ENCODE peak calls at places on chromosomes 13 and 19, in seven cellular contexts. B, C, N, W, S, F and D are unnamed samples.

GRCh38 chr19:8251025-8251472 is 41.9 kb downstream of the CERS4 start:
- DNase-seq in C (peak; percentile 82), W (no peak), F (no peak), B (peak; percentile 73), N (no peak), S (peak; percentile 66), D (peak; percentile 81)

GRCh38 chr13:79459906-79460305 is 21.0 kb upstream of the NDFIP2 start:
- DNase-seq in C (no peak), B (no peak), F (no peak), S (no peak), N (no peak), W (no peak), D (no peak)

GRCh38 chr13:93984070-93984469 is 495.4 kb downstream of the DCT start:
- DNase-seq in N (no peak), C (no peak), F (no peak), W (no peak), S (no peak), B (no peak), D (no peak)

GRCh38 chr19:16203256-16204004 is 5.7 kb downstream of the AP1M1 start:
- DNase-seq in W (no peak), B (no peak), F (no peak), S (no peak), C (no peak), N (no peak), D (no peak)

GRCh38 chr13:45108716-45109706 is 11.3 kb upstream of the GTF2F2 start:
- DNase-seq in S (no peak), B (no peak), N (no peak), F (peak; percentile 74), C (no peak), W (no peak), D (no peak)

GRCh38 chr19:37975071-37975470 is 68.1 kb downstream of the SIPA1L3 start:
- DNase-seq in S (no peak), W (no peak), N (no peak), C (no peak), F (no peak), B (no peak), D (no peak)

GRCh38 chr13:88717946-88718345 is 1046.8 kb downstream of the SLITRK5 start:
- DNase-seq in B (no peak), W (no peak), F (no peak), N (no peak), C (no peak), S (no peak), D (no peak)

GRCh38 chr19:44712864-44713515 is 14.0 kb downstream of the CEACAM16 start:
- DNase-seq in N (no peak), S (no peak), W (no peak), F (no peak), C (no peak), B (no peak), D (no peak)

GRCh38 chr13:43915451-43915850 is 35.7 kb downstream of the LACC1 start:
- DNase-seq in C (no peak), F (no peak), B (no peak), S (no peak), W (no peak), N (no peak), D (no peak)

GRCh38 chr19:47573076-47574026 is at the start of gene ZNF541:
- DNase-seq in S (peak; percentile 58), F (no peak), B (peak; percentile 41), W (peak; percentile 84), C (peak; percentile 75), N (peak; percentile 40), D (peak; percentile 70)

GRCh38 chr13:108508263-108508662 is 121.1 kb upstream of the MYO16 start:
- DNase-seq in S (no peak), C (no peak), N (no peak), W (no peak), F (peak; percentile 40), B (no peak), D (no peak)

GRCh38 chr19:17281391-17282304 is at the start of gene ANKLE1:
- DNase-seq in B (no peak), S (peak; percentile 52), F (peak; percentile 77), C (no peak), W (peak; percentile 22), N (no peak), D (peak; percentile 25)

GRCh38 chr19:41928754-41929535 is 696 bp upstream of the ERFL start:
- DNase-seq in C (no peak), S (no peak), B (no peak), W (no peak), N (no peak), F (no peak), D (no peak)

GRCh38 chr19:44356383-44357111 is at the start of gene ZNF112:
- DNase-seq in B (peak; percentile 83), W (no peak), N (peak; percentile 93), S (peak; percentile 84), C (peak; percentile 87), F (peak; percentile 96), D (peak; percentile 92)

GRCh38 chr13:72346716-72347115 is 380.7 kb downstream of the MZT1 start:
- DNase-seq in F (no peak), B (no peak), N (no peak), C (no peak), W (no peak), S (no peak), D (no peak)

GRCh38 chr13:72342364-72342763 is 385.1 kb downstream of the MZT1 start:
- DNase-seq in C (no peak), B (no peak), N (no peak), S (no peak), W (no peak), F (no peak), D (no peak)

DNA sequence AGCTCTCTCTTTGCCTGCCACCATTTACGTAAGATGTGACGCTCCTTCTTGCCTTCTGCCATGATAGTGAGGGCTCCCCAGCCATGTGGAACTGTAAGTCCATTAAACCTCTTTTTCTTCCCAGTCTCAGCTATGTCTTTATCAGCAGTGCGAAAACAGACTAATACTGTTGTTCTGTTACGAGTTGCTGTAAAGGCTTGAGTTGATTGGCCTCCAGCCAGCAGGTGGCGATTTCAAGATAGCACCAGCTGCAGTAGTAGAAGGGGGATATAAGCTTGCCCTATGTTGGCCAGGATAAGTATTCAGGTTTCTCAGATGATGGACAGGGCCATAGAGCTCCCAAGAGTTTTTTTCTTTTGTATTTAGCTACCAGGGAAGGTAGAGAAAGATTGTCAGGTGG is 385.5 kb downstream of the MZT1 start:
- DNase-seq in B (no peak), C (no peak), W (no peak), F (no peak), N (no peak), S (no peak), D (no peak)
- TF ChIP-seq CTCF in B (no peak), C (no peak), W (no peak), F (peak; percentile 45), N (no peak), S (no peak), D (no peak)

DNA sequence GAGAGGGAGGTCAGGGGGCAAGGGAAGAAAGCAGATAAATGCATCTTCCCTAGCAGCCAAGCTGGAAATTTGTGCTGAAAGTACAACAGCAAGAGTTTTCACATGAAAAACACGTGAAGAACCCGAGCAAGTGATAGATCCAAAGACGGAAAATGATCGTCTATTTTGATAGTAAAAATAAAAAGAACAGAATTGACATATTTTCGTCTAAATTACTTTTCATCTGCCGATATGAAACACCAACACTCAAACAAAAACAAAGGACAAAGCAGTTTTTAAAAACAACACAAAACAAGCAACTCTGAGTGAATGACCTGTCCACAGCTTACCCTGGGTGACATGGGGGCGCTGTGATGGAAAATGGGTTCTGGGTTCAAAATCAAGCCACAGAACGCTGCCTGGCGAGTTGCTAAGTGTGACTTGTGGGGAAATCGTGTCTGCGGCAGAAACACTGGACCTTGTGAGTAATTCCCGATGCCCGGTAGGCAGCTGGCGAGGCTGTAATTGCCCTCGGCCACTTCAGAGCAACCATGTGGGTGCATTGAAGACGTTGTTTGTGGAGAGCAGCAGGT is 7.3 kb downstream of the SOX1 start:
- DNase-seq in C (no peak), F (no peak), B (no peak), N (no peak), S (no peak), W (no peak), D (no peak)
- H3K27me3 ChIP-seq in C (peaks cover 11% of the 10 kb centered on the region), F (peaks cover 61% of the 10 kb centered on the region), B (peaks cover 92% of the 10 kb centered on the region), N (peaks cover 55% of the 10 kb centered on the region), S (no peaks in the 10 kb centered on the region), W (peaks cover 88% of the 10 kb centered on the region), D (peaks cover 31% of the 10 kb centered on the region)

DNA sequence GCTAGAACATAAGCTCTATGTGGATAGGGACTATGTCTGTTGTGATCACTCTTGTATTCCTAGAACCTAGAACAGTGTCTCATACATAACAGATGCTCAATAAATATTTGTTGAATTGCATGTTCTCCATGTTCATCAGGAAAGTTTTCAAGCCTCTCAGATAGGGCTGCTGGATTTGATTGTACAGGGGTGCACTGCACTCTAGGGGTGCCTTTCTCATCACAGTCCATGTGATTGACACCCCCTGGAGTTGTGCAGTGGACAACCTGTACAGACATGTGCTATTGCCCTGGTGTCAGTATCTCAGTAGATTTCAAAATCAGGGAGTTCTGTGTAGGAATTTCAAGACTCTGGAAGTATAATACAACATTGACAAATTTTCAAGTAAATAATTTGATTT is 58.9 kb downstream of the MBNL2 start:
- DNase-seq in N (no peak), S (no peak), F (no peak), B (no peak), C (no peak), W (no peak), D (no peak)
- H3K27ac ChIP-seq in N (no peak overlapping the region), S (no peak overlapping the region), F (no peak overlapping the region), B (peak overlapping the region; percentile 82), C (no peak overlapping the region), W (no peak overlapping the region), D (no peak overlapping the region)

GRCh38 chr19:5827891-5828660 is 11.4 kb downstream of the FUT6 start:
- DNase-seq in W (peak; percentile 90), C (peak; percentile 91), N (peak; percentile 97), S (peak; percentile 91), F (peak; percentile 95), B (peak; percentile 64), D (peak; percentile 77)

GRCh38 chr19:5827342-5827890 is 12.1 kb downstream of the FUT6 start:
- DNase-seq in C (peak; percentile 55), W (no peak), B (no peak), F (no peak), S (no peak), N (no peak), D (no peak)

GRCh38 chr19:5828661-5829566 is 10.6 kb downstream of the FUT6 start:
- DNase-seq in S (peak; percentile 51), F (peak; percentile 75), W (no peak), N (peak; percentile 16), B (no peak), C (peak; percentile 70), D (no peak)

GRCh38 chr19:5824791-5825577 is 14.5 kb downstream of the FUT6 start:
- DNase-seq in W (no peak), F (no peak), C (no peak), S (no peak), B (no peak), N (no peak), D (no peak)

DNA sequence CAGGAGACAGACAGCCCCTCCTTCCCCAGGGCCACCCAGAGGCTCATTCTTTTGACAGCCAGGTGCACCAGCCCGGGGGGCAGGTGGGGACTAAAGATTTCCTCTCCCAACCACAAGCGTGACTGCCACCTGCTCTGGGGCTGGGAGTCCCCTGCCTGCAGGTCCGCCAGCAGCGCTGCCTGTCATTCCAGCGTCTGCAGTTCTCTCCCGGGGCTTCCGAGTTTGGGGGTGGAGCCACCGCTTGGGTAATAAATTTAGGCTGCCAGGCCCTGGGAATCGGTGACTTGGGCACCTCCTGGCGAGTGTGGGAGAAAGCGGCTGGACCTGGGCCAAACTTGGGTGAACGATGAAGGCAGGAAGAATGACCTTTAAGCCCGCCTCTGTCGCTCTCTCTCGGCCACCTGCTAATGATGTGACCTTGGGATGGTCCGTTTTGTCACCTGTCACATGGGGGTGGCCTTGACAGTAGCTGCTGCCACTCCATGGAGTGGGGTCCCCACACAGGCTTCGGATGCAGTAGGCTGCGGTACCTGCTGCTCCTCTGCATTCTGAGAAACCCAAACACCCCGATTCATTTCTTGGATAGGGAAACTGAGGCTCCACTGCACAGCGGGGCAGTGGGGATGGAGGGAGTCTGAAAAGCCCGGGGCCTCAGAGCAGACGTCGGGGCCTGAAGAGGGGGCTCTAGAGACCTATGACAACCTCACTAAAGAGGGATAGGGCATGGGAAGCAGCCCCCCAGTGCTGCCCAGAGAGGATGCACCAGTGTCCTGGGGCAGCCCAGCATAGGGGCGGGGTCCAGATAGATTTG is 12.8 kb downstream of the FUT6 start:
- DNase-seq in C (peak; percentile 94), B (no peak), N (no peak), S (peak; percentile 54), F (peak; percentile 84), W (no peak), D (no peak)
- TF ChIP-seq CTCF in C (no peak), B (no peak), N (no peak), S (no peak), F (peak; percentile 32), W (no peak), D (no peak)